ENCODE peak calls at places on chromosomes 6 and 20, in four cellular contexts. O is HL-60, Y is T-helper 2 cell, R is posterior vena cava. U is an unnamed sample.

GRCh38 chr20:1422756-1423155 is 29.9 kb upstream of the FKBP1A start:
- DNase-seq in R (no peak), Y (no peak), O (no peak), U (no peak)

GRCh38 chr20:48769111-48769879 is 58.5 kb downstream of the PREX1 start:
- DNase-seq in Y (peak; percentile 82), O (peak; percentile 84), R (peak; percentile 73), U (peak; percentile 94)

GRCh38 chr20:12925214-12925755 is 83.5 kb upstream of the SPTLC3 start:
- DNase-seq in O (peak; percentile 57), Y (no peak), R (no peak), U (peak; percentile 9)

GRCh38 chr6:45076217-45076616 is 251.9 kb upstream of the RUNX2 start:
- DNase-seq in Y (no peak), R (no peak), O (no peak), U (no peak)

GRCh38 chr20:51894619-51895018 is 92.3 kb upstream of the SALL4 start:
- DNase-seq in O (no peak), Y (no peak), R (no peak), U (no peak)

GRCh38 chr20:38973107-38973506 is 11.0 kb downstream of the DHX35 start:
- DNase-seq in Y (no peak), R (no peak), O (no peak), U (no peak)

GRCh38 chr6:134816300-134816699 is 133.6 kb downstream of the ALDH8A1 start:
- DNase-seq in R (no peak), Y (no peak), O (no peak), U (no peak)

GRCh38 chr6:1726341-1726763 is 116.6 kb downstream of the FOXC1 start:
- DNase-seq in R (no peak), O (no peak), Y (no peak), U (no peak)

GRCh38 chr20:478949-479429 is 16.7 kb upstream of the TBC1D20 start:
- DNase-seq in R (no peak), O (peak; percentile 51), Y (no peak), U (no peak)

GRCh38 chr20:47297746-47298145 is 58.8 kb downstream of the ZMYND8 start:
- DNase-seq in Y (no peak), R (peak; percentile 26), O (no peak), U (no peak)

GRCh38 chr6:104705095-104705707 is 154.5 kb downstream of the HACE1 start:
- DNase-seq in R (no peak), Y (no peak), O (peak; percentile 88), U (peak; percentile 6)

GRCh38 chr6:128605961-128606360 is 85.6 kb upstream of the PTPRK start:
- DNase-seq in R (no peak), O (no peak), Y (no peak), U (no peak)

GRCh38 chr6:163438940-163439335 is 24.4 kb downstream of the QKI start:
- DNase-seq in O (no peak), R (no peak), Y (no peak), U (no peak)

GRCh38 chr6:137910424-137910834 is 43.4 kb downstream of the TNFAIP3 start:
- DNase-seq in R (no peak), O (peak; percentile 80), Y (no peak), U (no peak)

GRCh38 chr6:107066697-107067659 is 39.0 kb downstream of the MTRES1 start:
- DNase-seq in R (peak; percentile 16), Y (no peak), O (no peak), U (no peak)

GRCh38 chr6:166629628-166630027 is 2.6 kb upstream of the RPS6KA2 start:
- DNase-seq in R (no peak), O (no peak), Y (no peak), U (no peak)

GRCh38 chr6:7062445-7063162 is 45.2 kb upstream of the RREB1 start:
- DNase-seq in O (no peak), R (no peak), Y (no peak), U (no peak)

GRCh38 chr20:54340667-54341081 is 132.8 kb downstream of the PFDN4 start:
- DNase-seq in R (no peak), Y (no peak), O (no peak), U (no peak)

GRCh38 chr20:2252419-2253060 is 43.3 kb upstream of the TGM3 start:
- DNase-seq in R (no peak), Y (no peak), O (peak; percentile 63), U (no peak)

GRCh38 chr6:92110390-92110789 is 1309.0 kb downstream of the EPHA7 start:
- DNase-seq in O (no peak), R (no peak), Y (no peak), U (no peak)

GRCh38 chr6:72348926-72349325 is 272.9 kb upstream of the KCNQ5 start:
- DNase-seq in O (no peak), Y (no peak), R (no peak), U (no peak)